ENCODE peak calls at places on chromosomes 3 and 15, in nine cellular contexts. One of them, this sample, is unnamed.

GRCh38 chr3:98733778-98734281 is 29.3 kb upstream of the ST3GAL6 start:
- DNase-seq in NCI-H1092 treated with DMSO at 0.1 percent for 48 hours: no peak
- DNase-seq in AG20443: no peak
- DNase-seq in NCI-H748 treated with DMSO at 0.1 percent for 48 hours: no peak
- DNase-seq in fibroblast of mammary gland: no peak
- DNase-seq in natural killer cell treated with Interleukin-12 subunit alpha and Interleukin-12 subunit beta and Interleukin-15 and Interleukin-18, amount 100 ng/mL, for 72 hours: no peak
- DNase-seq in CD8-positive, alpha-beta memory T cell: no peak
- DNase-seq in GM23338: peak
- DNase-seq in activated CD8-positive, alpha-beta memory T cell treated with anti-CD3 and anti-CD28 coated beads for 4 hours: no peak
- DNase-seq in this sample: peak

GRCh38 chr3:153768559-153769469 is 352.4 kb upstream of the ARHGEF26 start:
- DNase-seq in AG20443: peak
- DNase-seq in NCI-H748 treated with DMSO at 0.1 percent for 48 hours: no peak
- DNase-seq in NCI-H1092 treated with DMSO at 0.1 percent for 48 hours: peak
- DNase-seq in natural killer cell treated with Interleukin-12 subunit alpha and Interleukin-12 subunit beta and Interleukin-15 and Interleukin-18, amount 100 ng/mL, for 72 hours: no peak
- DNase-seq in GM23338: peak
- DNase-seq in CD8-positive, alpha-beta memory T cell: peak
- DNase-seq in fibroblast of mammary gland: peak
- DNase-seq in activated CD8-positive, alpha-beta memory T cell treated with anti-CD3 and anti-CD28 coated beads for 4 hours: peak
- DNase-seq in this sample: peak

GRCh38 chr3:183551930-183552329 is 3.6 kb downstream of the KLHL6 start:
- DNase-seq in NCI-H748 treated with DMSO at 0.1 percent for 48 hours: no peak
- DNase-seq in natural killer cell treated with Interleukin-12 subunit alpha and Interleukin-12 subunit beta and Interleukin-15 and Interleukin-18, amount 100 ng/mL, for 72 hours: no peak
- DNase-seq in NCI-H1092 treated with DMSO at 0.1 percent for 48 hours: no peak
- DNase-seq in fibroblast of mammary gland: no peak
- DNase-seq in activated CD8-positive, alpha-beta memory T cell treated with anti-CD3 and anti-CD28 coated beads for 4 hours: no peak
- DNase-seq in GM23338: no peak
- DNase-seq in AG20443: no peak
- DNase-seq in CD8-positive, alpha-beta memory T cell: no peak
- DNase-seq in this sample: no peak

GRCh38 chr3:128274837-128275236 is 121.6 kb downstream of the EEFSEC start:
- DNase-seq in GM23338: no peak
- DNase-seq in NCI-H1092 treated with DMSO at 0.1 percent for 48 hours: no peak
- DNase-seq in fibroblast of mammary gland: peak
- DNase-seq in AG20443: peak
- DNase-seq in CD8-positive, alpha-beta memory T cell: no peak
- DNase-seq in activated CD8-positive, alpha-beta memory T cell treated with anti-CD3 and anti-CD28 coated beads for 4 hours: no peak
- DNase-seq in natural killer cell treated with Interleukin-12 subunit alpha and Interleukin-12 subunit beta and Interleukin-15 and Interleukin-18, amount 100 ng/mL, for 72 hours: no peak
- DNase-seq in NCI-H748 treated with DMSO at 0.1 percent for 48 hours: no peak
- DNase-seq in this sample: peak

GRCh38 chr15:78618490-78618934 is 2.3 kb downstream of the CHRNA3 start:
- DNase-seq in activated CD8-positive, alpha-beta memory T cell treated with anti-CD3 and anti-CD28 coated beads for 4 hours: peak
- DNase-seq in AG20443: peak
- DNase-seq in NCI-H1092 treated with DMSO at 0.1 percent for 48 hours: peak
- DNase-seq in natural killer cell treated with Interleukin-12 subunit alpha and Interleukin-12 subunit beta and Interleukin-15 and Interleukin-18, amount 100 ng/mL, for 72 hours: peak
- DNase-seq in GM23338: peak
- DNase-seq in fibroblast of mammary gland: peak
- DNase-seq in CD8-positive, alpha-beta memory T cell: peak
- DNase-seq in NCI-H748 treated with DMSO at 0.1 percent for 48 hours: peak
- DNase-seq in this sample: peak

GRCh38 chr15:89417206-89417725 is 79.1 kb downstream of the RHCG start:
- DNase-seq in NCI-H1092 treated with DMSO at 0.1 percent for 48 hours: no peak
- DNase-seq in CD8-positive, alpha-beta memory T cell: no peak
- DNase-seq in GM23338: no peak
- DNase-seq in activated CD8-positive, alpha-beta memory T cell treated with anti-CD3 and anti-CD28 coated beads for 4 hours: no peak
- DNase-seq in fibroblast of mammary gland: no peak
- DNase-seq in AG20443: no peak
- DNase-seq in NCI-H748 treated with DMSO at 0.1 percent for 48 hours: no peak
- DNase-seq in natural killer cell treated with Interleukin-12 subunit alpha and Interleukin-12 subunit beta and Interleukin-15 and Interleukin-18, amount 100 ng/mL, for 72 hours: no peak
- DNase-seq in this sample: no peak

GRCh38 chr15:27690290-27690689 is 408.8 kb downstream of the OCA2 start:
- DNase-seq in CD8-positive, alpha-beta memory T cell: no peak
- DNase-seq in natural killer cell treated with Interleukin-12 subunit alpha and Interleukin-12 subunit beta and Interleukin-15 and Interleukin-18, amount 100 ng/mL, for 72 hours: no peak
- DNase-seq in NCI-H748 treated with DMSO at 0.1 percent for 48 hours: no peak
- DNase-seq in fibroblast of mammary gland: no peak
- DNase-seq in NCI-H1092 treated with DMSO at 0.1 percent for 48 hours: no peak
- DNase-seq in GM23338: peak
- DNase-seq in activated CD8-positive, alpha-beta memory T cell treated with anti-CD3 and anti-CD28 coated beads for 4 hours: no peak
- DNase-seq in AG20443: no peak
- DNase-seq in this sample: no peak

GRCh38 chr3:1892459-1892858 is 206.2 kb upstream of the CNTN4 start:
- DNase-seq in NCI-H748 treated with DMSO at 0.1 percent for 48 hours: no peak
- DNase-seq in GM23338: no peak
- DNase-seq in natural killer cell treated with Interleukin-12 subunit alpha and Interleukin-12 subunit beta and Interleukin-15 and Interleukin-18, amount 100 ng/mL, for 72 hours: no peak
- DNase-seq in activated CD8-positive, alpha-beta memory T cell treated with anti-CD3 and anti-CD28 coated beads for 4 hours: no peak
- DNase-seq in NCI-H1092 treated with DMSO at 0.1 percent for 48 hours: no peak
- DNase-seq in fibroblast of mammary gland: no peak
- DNase-seq in AG20443: no peak
- DNase-seq in CD8-positive, alpha-beta memory T cell: no peak
- DNase-seq in this sample: no peak

GRCh38 chr3:9951962-9952805 is at the start of gene PRRT3:
- DNase-seq in NCI-H1092 treated with DMSO at 0.1 percent for 48 hours: peak
- DNase-seq in natural killer cell treated with Interleukin-12 subunit alpha and Interleukin-12 subunit beta and Interleukin-15 and Interleukin-18, amount 100 ng/mL, for 72 hours: no peak
- DNase-seq in activated CD8-positive, alpha-beta memory T cell treated with anti-CD3 and anti-CD28 coated beads for 4 hours: no peak
- DNase-seq in CD8-positive, alpha-beta memory T cell: peak
- DNase-seq in GM23338: peak
- DNase-seq in AG20443: peak
- DNase-seq in NCI-H748 treated with DMSO at 0.1 percent for 48 hours: no peak
- DNase-seq in fibroblast of mammary gland: peak
- DNase-seq in this sample: peak

GRCh38 chr3:123270818-123271217 is 69.1 kb downstream of the SEC22A start:
- DNase-seq in fibroblast of mammary gland: no peak
- DNase-seq in AG20443: no peak
- DNase-seq in activated CD8-positive, alpha-beta memory T cell treated with anti-CD3 and anti-CD28 coated beads for 4 hours: no peak
- DNase-seq in GM23338: no peak
- DNase-seq in CD8-positive, alpha-beta memory T cell: no peak
- DNase-seq in natural killer cell treated with Interleukin-12 subunit alpha and Interleukin-12 subunit beta and Interleukin-15 and Interleukin-18, amount 100 ng/mL, for 72 hours: no peak
- DNase-seq in NCI-H1092 treated with DMSO at 0.1 percent for 48 hours: no peak
- DNase-seq in NCI-H748 treated with DMSO at 0.1 percent for 48 hours: no peak
- DNase-seq in this sample: no peak

GRCh38 chr3:125191256-125191655 is 21.3 kb downstream of the SLC12A8 start:
- DNase-seq in fibroblast of mammary gland: peak
- DNase-seq in natural killer cell treated with Interleukin-12 subunit alpha and Interleukin-12 subunit beta and Interleukin-15 and Interleukin-18, amount 100 ng/mL, for 72 hours: no peak
- DNase-seq in CD8-positive, alpha-beta memory T cell: no peak
- DNase-seq in NCI-H1092 treated with DMSO at 0.1 percent for 48 hours: no peak
- DNase-seq in NCI-H748 treated with DMSO at 0.1 percent for 48 hours: no peak
- DNase-seq in AG20443: peak
- DNase-seq in activated CD8-positive, alpha-beta memory T cell treated with anti-CD3 and anti-CD28 coated beads for 4 hours: no peak
- DNase-seq in GM23338: no peak
- DNase-seq in this sample: no peak

GRCh38 chr3:142027713-142028112 is 121.6 kb downstream of the TFDP2 start:
- DNase-seq in GM23338: peak
- DNase-seq in CD8-positive, alpha-beta memory T cell: no peak
- DNase-seq in NCI-H748 treated with DMSO at 0.1 percent for 48 hours: peak
- DNase-seq in AG20443: peak
- DNase-seq in NCI-H1092 treated with DMSO at 0.1 percent for 48 hours: peak
- DNase-seq in fibroblast of mammary gland: peak
- DNase-seq in activated CD8-positive, alpha-beta memory T cell treated with anti-CD3 and anti-CD28 coated beads for 4 hours: peak
- DNase-seq in natural killer cell treated with Interleukin-12 subunit alpha and Interleukin-12 subunit beta and Interleukin-15 and Interleukin-18, amount 100 ng/mL, for 72 hours: no peak
- DNase-seq in this sample: peak

GRCh38 chr3:133136114-133137041 is 98.2 kb downstream of the TMEM108 start:
- DNase-seq in fibroblast of mammary gland: peak
- DNase-seq in AG20443: no peak
- DNase-seq in NCI-H1092 treated with DMSO at 0.1 percent for 48 hours: peak
- DNase-seq in NCI-H748 treated with DMSO at 0.1 percent for 48 hours: peak
- DNase-seq in CD8-positive, alpha-beta memory T cell: no peak
- DNase-seq in natural killer cell treated with Interleukin-12 subunit alpha and Interleukin-12 subunit beta and Interleukin-15 and Interleukin-18, amount 100 ng/mL, for 72 hours: no peak
- DNase-seq in activated CD8-positive, alpha-beta memory T cell treated with anti-CD3 and anti-CD28 coated beads for 4 hours: no peak
- DNase-seq in GM23338: no peak
- DNase-seq in this sample: no peak

GRCh38 chr3:181683563-181683962 is 28.2 kb upstream of the SOX2 start:
- DNase-seq in fibroblast of mammary gland: no peak
- DNase-seq in AG20443: no peak
- DNase-seq in NCI-H1092 treated with DMSO at 0.1 percent for 48 hours: no peak
- DNase-seq in natural killer cell treated with Interleukin-12 subunit alpha and Interleukin-12 subunit beta and Interleukin-15 and Interleukin-18, amount 100 ng/mL, for 72 hours: no peak
- DNase-seq in GM23338: no peak
- DNase-seq in CD8-positive, alpha-beta memory T cell: no peak
- DNase-seq in activated CD8-positive, alpha-beta memory T cell treated with anti-CD3 and anti-CD28 coated beads for 4 hours: no peak
- DNase-seq in NCI-H748 treated with DMSO at 0.1 percent for 48 hours: no peak
- DNase-seq in this sample: no peak

GRCh38 chr3:8663177-8664061 is 18.8 kb upstream of the SSUH2 start:
- DNase-seq in NCI-H1092 treated with DMSO at 0.1 percent for 48 hours: peak
- DNase-seq in AG20443: peak
- DNase-seq in GM23338: peak
- DNase-seq in CD8-positive, alpha-beta memory T cell: no peak
- DNase-seq in natural killer cell treated with Interleukin-12 subunit alpha and Interleukin-12 subunit beta and Interleukin-15 and Interleukin-18, amount 100 ng/mL, for 72 hours: no peak
- DNase-seq in fibroblast of mammary gland: peak
- DNase-seq in NCI-H748 treated with DMSO at 0.1 percent for 48 hours: peak
- DNase-seq in activated CD8-positive, alpha-beta memory T cell treated with anti-CD3 and anti-CD28 coated beads for 4 hours: no peak
- DNase-seq in this sample: peak

GRCh38 chr3:188584162-188584529 is 430.2 kb downstream of the LPP start:
- DNase-seq in GM23338: peak
- DNase-seq in activated CD8-positive, alpha-beta memory T cell treated with anti-CD3 and anti-CD28 coated beads for 4 hours: no peak
- DNase-seq in NCI-H1092 treated with DMSO at 0.1 percent for 48 hours: no peak
- DNase-seq in NCI-H748 treated with DMSO at 0.1 percent for 48 hours: no peak
- DNase-seq in fibroblast of mammary gland: peak
- DNase-seq in AG20443: peak
- DNase-seq in natural killer cell treated with Interleukin-12 subunit alpha and Interleukin-12 subunit beta and Interleukin-15 and Interleukin-18, amount 100 ng/mL, for 72 hours: peak
- DNase-seq in CD8-positive, alpha-beta memory T cell: no peak
- DNase-seq in this sample: peak

GRCh38 chr3:102512734-102513518 is 78.1 kb downstream of the ZPLD1 start:
- DNase-seq in NCI-H748 treated with DMSO at 0.1 percent for 48 hours: peak
- DNase-seq in fibroblast of mammary gland: no peak
- DNase-seq in AG20443: no peak
- DNase-seq in natural killer cell treated with Interleukin-12 subunit alpha and Interleukin-12 subunit beta and Interleukin-15 and Interleukin-18, amount 100 ng/mL, for 72 hours: no peak
- DNase-seq in GM23338: no peak
- DNase-seq in activated CD8-positive, alpha-beta memory T cell treated with anti-CD3 and anti-CD28 coated beads for 4 hours: no peak
- DNase-seq in NCI-H1092 treated with DMSO at 0.1 percent for 48 hours: no peak
- DNase-seq in CD8-positive, alpha-beta memory T cell: no peak
- DNase-seq in this sample: no peak

GRCh38 chr3:147415337-147415736 is 6.2 kb downstream of the ZIC1 start:
- DNase-seq in CD8-positive, alpha-beta memory T cell: no peak
- DNase-seq in NCI-H1092 treated with DMSO at 0.1 percent for 48 hours: no peak
- DNase-seq in fibroblast of mammary gland: no peak
- DNase-seq in AG20443: no peak
- DNase-seq in GM23338: peak
- DNase-seq in natural killer cell treated with Interleukin-12 subunit alpha and Interleukin-12 subunit beta and Interleukin-15 and Interleukin-18, amount 100 ng/mL, for 72 hours: no peak
- DNase-seq in activated CD8-positive, alpha-beta memory T cell treated with anti-CD3 and anti-CD28 coated beads for 4 hours: no peak
- DNase-seq in NCI-H748 treated with DMSO at 0.1 percent for 48 hours: no peak
- DNase-seq in this sample: no peak

GRCh38 chr3:87047857-87048256 is 56.9 kb upstream of the VGLL3 start:
- DNase-seq in AG20443: no peak
- DNase-seq in natural killer cell treated with Interleukin-12 subunit alpha and Interleukin-12 subunit beta and Interleukin-15 and Interleukin-18, amount 100 ng/mL, for 72 hours: no peak
- DNase-seq in fibroblast of mammary gland: no peak
- DNase-seq in GM23338: no peak
- DNase-seq in activated CD8-positive, alpha-beta memory T cell treated with anti-CD3 and anti-CD28 coated beads for 4 hours: no peak
- DNase-seq in NCI-H1092 treated with DMSO at 0.1 percent for 48 hours: no peak
- DNase-seq in NCI-H748 treated with DMSO at 0.1 percent for 48 hours: no peak
- DNase-seq in CD8-positive, alpha-beta memory T cell: no peak
- DNase-seq in this sample: no peak

GRCh38 chr3:123652346-123652984 is 67.6 kb upstream of the HACD2 start:
- DNase-seq in activated CD8-positive, alpha-beta memory T cell treated with anti-CD3 and anti-CD28 coated beads for 4 hours: no peak
- DNase-seq in natural killer cell treated with Interleukin-12 subunit alpha and Interleukin-12 subunit beta and Interleukin-15 and Interleukin-18, amount 100 ng/mL, for 72 hours: no peak
- DNase-seq in AG20443: peak
- DNase-seq in NCI-H1092 treated with DMSO at 0.1 percent for 48 hours: peak
- DNase-seq in fibroblast of mammary gland: peak
- DNase-seq in NCI-H748 treated with DMSO at 0.1 percent for 48 hours: peak
- DNase-seq in CD8-positive, alpha-beta memory T cell: no peak
- DNase-seq in GM23338: peak
- DNase-seq in this sample: peak

GRCh38 chr3:128946411-128946810 is 47.5 kb downstream of the CFAP92 start:
- DNase-seq in activated CD8-positive, alpha-beta memory T cell treated with anti-CD3 and anti-CD28 coated beads for 4 hours: no peak
- DNase-seq in GM23338: no peak
- DNase-seq in NCI-H748 treated with DMSO at 0.1 percent for 48 hours: no peak
- DNase-seq in AG20443: peak
- DNase-seq in NCI-H1092 treated with DMSO at 0.1 percent for 48 hours: no peak
- DNase-seq in fibroblast of mammary gland: peak
- DNase-seq in CD8-positive, alpha-beta memory T cell: no peak
- DNase-seq in natural killer cell treated with Interleukin-12 subunit alpha and Interleukin-12 subunit beta and Interleukin-15 and Interleukin-18, amount 100 ng/mL, for 72 hours: no peak
- DNase-seq in this sample: no peak

GRCh38 chr3:64685331-64685799 is 2.4 kb downstream of the ADAMTS9 start:
- DNase-seq in activated CD8-positive, alpha-beta memory T cell treated with anti-CD3 and anti-CD28 coated beads for 4 hours: no peak
- DNase-seq in CD8-positive, alpha-beta memory T cell: no peak
- DNase-seq in fibroblast of mammary gland: peak
- DNase-seq in natural killer cell treated with Interleukin-12 subunit alpha and Interleukin-12 subunit beta and Interleukin-15 and Interleukin-18, amount 100 ng/mL, for 72 hours: no peak
- DNase-seq in NCI-H1092 treated with DMSO at 0.1 percent for 48 hours: no peak
- DNase-seq in AG20443: peak
- DNase-seq in GM23338: no peak
- DNase-seq in NCI-H748 treated with DMSO at 0.1 percent for 48 hours: no peak
- DNase-seq in this sample: no peak

GRCh38 chr15:68387288-68388143 is 44.4 kb downstream of the ITGA11 start:
- DNase-seq in AG20443: no peak
- DNase-seq in GM23338: no peak
- DNase-seq in natural killer cell treated with Interleukin-12 subunit alpha and Interleukin-12 subunit beta and Interleukin-15 and Interleukin-18, amount 100 ng/mL, for 72 hours: peak
- DNase-seq in fibroblast of mammary gland: no peak
- DNase-seq in NCI-H748 treated with DMSO at 0.1 percent for 48 hours: no peak
- DNase-seq in activated CD8-positive, alpha-beta memory T cell treated with anti-CD3 and anti-CD28 coated beads for 4 hours: no peak
- DNase-seq in CD8-positive, alpha-beta memory T cell: no peak
- DNase-seq in NCI-H1092 treated with DMSO at 0.1 percent for 48 hours: no peak
- DNase-seq in this sample: no peak

GRCh38 chr3:179760944-179761343 is 108.1 kb downstream of the USP13 start:
- DNase-seq in fibroblast of mammary gland: peak
- DNase-seq in activated CD8-positive, alpha-beta memory T cell treated with anti-CD3 and anti-CD28 coated beads for 4 hours: no peak
- DNase-seq in GM23338: no peak
- DNase-seq in natural killer cell treated with Interleukin-12 subunit alpha and Interleukin-12 subunit beta and Interleukin-15 and Interleukin-18, amount 100 ng/mL, for 72 hours: no peak
- DNase-seq in AG20443: no peak
- DNase-seq in CD8-positive, alpha-beta memory T cell: no peak
- DNase-seq in NCI-H1092 treated with DMSO at 0.1 percent for 48 hours: no peak
- DNase-seq in NCI-H748 treated with DMSO at 0.1 percent for 48 hours: no peak
- DNase-seq in this sample: peak

GRCh38 chr3:108780235-108780634 is 23.0 kb upstream of the RETNLB start:
- DNase-seq in GM23338: peak
- DNase-seq in CD8-positive, alpha-beta memory T cell: peak
- DNase-seq in natural killer cell treated with Interleukin-12 subunit alpha and Interleukin-12 subunit beta and Interleukin-15 and Interleukin-18, amount 100 ng/mL, for 72 hours: no peak
- DNase-seq in NCI-H748 treated with DMSO at 0.1 percent for 48 hours: no peak
- DNase-seq in NCI-H1092 treated with DMSO at 0.1 percent for 48 hours: no peak
- DNase-seq in fibroblast of mammary gland: no peak
- DNase-seq in AG20443: no peak
- DNase-seq in activated CD8-positive, alpha-beta memory T cell treated with anti-CD3 and anti-CD28 coated beads for 4 hours: no peak
- DNase-seq in this sample: no peak

This sample was measured in cardiac fibroblast.